ENCODE peak calls at places on chromosomes 13 and 19, in seven cellular contexts. K, R, O, S, C, U and F are unnamed samples.
A peak's percentile ranks its signal among the peaks of the same experiment; 100 is the strongest.

GRCh38 chr19:21698215-21698614 is 69.2 kb downstream of the ZNF100 start:
- DNase-seq in K (peak; percentile 23), R (no peak), O (no peak), S (no peak), C (peak; percentile 10), U (no peak), F (no peak)

GRCh38 chr13:82206241-82206640 is 1676.0 kb downstream of the SLITRK1 start:
- DNase-seq in K (no peak), R (no peak), O (no peak), S (no peak), C (no peak), U (no peak), F (no peak)

GRCh38 chr13:48818495-48818961 is 157.2 kb upstream of the FNDC3A start:
- DNase-seq in K (peak; percentile 68), R (no peak), O (no peak), S (no peak), C (no peak), U (no peak), F (no peak)

GRCh38 chr13:24127116-24127631 is 33.3 kb upstream of the SPATA13 start:
- DNase-seq in K (peak; percentile 66), R (no peak), O (peak; percentile 10), S (no peak), C (no peak), U (no peak), F (no peak)

GRCh38 chr13:73970413-73971055 is 163.7 kb downstream of the KLF12 start:
- DNase-seq in K (no peak), R (no peak), O (no peak), S (no peak), C (no peak), U (no peak), F (no peak)

GRCh38 chr13:32901994-32902780 is 114.0 kb upstream of the KL start:
- DNase-seq in K (no peak), R (no peak), O (no peak), S (no peak), C (no peak), U (no peak), F (no peak)

GRCh38 chr13:110560606-110561334 is 752 bp downstream of the RAB20 start:
- DNase-seq in K (peak; percentile 60), R (no peak), O (no peak), S (peak; percentile 76), C (peak; percentile 31), U (no peak), F (peak; percentile 42)

GRCh38 chr19:19361075-19361594 is 40.5 kb downstream of the MAU2 start:
- DNase-seq in K (peak; percentile 85), R (peak; percentile 54), O (peak; percentile 74), S (peak; percentile 90), C (peak; percentile 65), U (peak; percentile 78), F (peak; percentile 55)

GRCh38 chr13:71968025-71968424 is 101.0 kb upstream of the DACH1 start:
- DNase-seq in K (no peak), R (no peak), O (no peak), S (no peak), C (no peak), U (no peak), F (no peak)

GRCh38 chr13:40375522-40376171 is 290.8 kb downstream of the FOXO1 start:
- DNase-seq in K (no peak), R (no peak), O (no peak), S (no peak), C (no peak), U (no peak), F (no peak)

GRCh38 chr13:78598933-78599332 is 4.4 kb downstream of the POU4F1 start:
- DNase-seq in K (no peak), R (no peak), O (no peak), S (no peak), C (no peak), U (no peak), F (no peak)

GRCh38 chr19:4559569-4559968 is at the start of gene SEMA6B:
- DNase-seq in K (peak; percentile 2), R (no peak), O (no peak), S (no peak), C (no peak), U (no peak), F (no peak)

GRCh38 chr19:13799669-13800068 is 4.4 kb downstream of the ZSWIM4 start:
- DNase-seq in K (no peak), R (no peak), O (no peak), S (no peak), C (no peak), U (no peak), F (no peak)

GRCh38 chr13:89925107-89925506 is 1422.4 kb upstream of the MIR17HG start:
- DNase-seq in K (peak; percentile 31), R (no peak), O (no peak), S (no peak), C (no peak), U (no peak), F (no peak)

GRCh38 chr19:5913739-5914357 is at the start of gene CAPS:
- DNase-seq in K (no peak), R (no peak), O (no peak), S (peak; percentile 78), C (no peak), U (no peak), F (no peak)

GRCh38 chr19:34305221-34306058 is 51.1 kb downstream of the GARRE1 start:
- DNase-seq in K (no peak), R (no peak), O (no peak), S (no peak), C (no peak), U (no peak), F (no peak)

GRCh38 chr13:111040821-111041220 is 74.3 kb upstream of the ARHGEF7 start:
- DNase-seq in K (no peak), R (no peak), O (no peak), S (no peak), C (no peak), U (no peak), F (no peak)

GRCh38 chr19:49064768-49065611 is at the start of gene NTF4:
- DNase-seq in K (peak; percentile 83), R (no peak), O (no peak), S (no peak), C (no peak), U (no peak), F (no peak)

GRCh38 chr19:29273000-29273691 is 60.2 kb upstream of the UQCRFS1 start:
- DNase-seq in K (no peak), R (no peak), O (no peak), S (no peak), C (no peak), U (no peak), F (no peak)

GRCh38 chr13:95301135-95301946 is at the start of gene ABCC4:
- DNase-seq in K (peak; percentile 90), R (peak; percentile 8), O (no peak), S (peak; percentile 73), C (peak; percentile 48), U (peak; percentile 70), F (peak; percentile 29)

GRCh38 chr13:99405966-99406365 is 95.3 kb upstream of the TM9SF2 start:
- DNase-seq in K (no peak), R (no peak), O (no peak), S (peak; percentile 61), C (no peak), U (no peak), F (no peak)

GRCh38 chr19:11780431-11781020 is 13.7 kb downstream of the ZNF441 start:
- DNase-seq in K (no peak), R (no peak), O (no peak), S (no peak), C (no peak), U (no peak), F (no peak)

GRCh38 chr13:110001622-110002275 is 215.4 kb upstream of the IRS2 start:
- DNase-seq in K (no peak), R (no peak), O (no peak), S (no peak), C (no peak), U (no peak), F (no peak)

GRCh38 chr13:20506676-20507075 is 19.0 kb downstream of the CRYL1 start:
- DNase-seq in K (no peak), R (no peak), O (no peak), S (no peak), C (no peak), U (no peak), F (no peak)
- H3K4me1 ChIP-seq in K (peaks cover 10% of the 10 kb centered on the region), R (no peaks in the 10 kb centered on the region), O (no peaks in the 10 kb centered on the region), S (no peaks in the 10 kb centered on the region), C (no peaks in the 10 kb centered on the region), U (no peaks in the 10 kb centered on the region), F (no peaks in the 10 kb centered on the region)

DNA sequence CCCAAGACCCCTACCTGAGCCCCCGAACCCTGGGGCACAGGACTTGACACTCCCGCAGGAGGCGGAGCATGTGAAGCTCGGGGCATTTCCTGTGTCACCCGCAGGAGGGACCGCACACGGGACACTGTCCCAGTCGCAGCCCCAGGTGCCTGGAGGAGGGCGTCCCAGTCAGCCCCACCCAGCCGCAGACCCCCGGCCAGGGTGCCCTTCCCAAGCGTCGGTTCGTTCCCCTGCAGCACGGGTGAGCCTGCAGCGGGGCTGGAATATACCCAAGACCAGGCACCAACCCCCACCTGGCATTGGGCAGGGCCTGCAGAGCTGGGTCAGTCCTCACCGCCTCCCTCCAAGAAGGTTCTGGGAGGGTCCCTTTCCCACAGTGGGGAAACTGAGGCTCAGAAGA is 21.6 kb downstream of the TCF3 start:
- DNase-seq in K (no peak), R (no peak), O (no peak), S (no peak), C (no peak), U (no peak), F (no peak)
- H3K36me3 ChIP-seq in K (no peaks in the 10 kb centered on the region), R (peaks cover 14% of the 10 kb centered on the region), O (peaks cover 80% of the 10 kb centered on the region), S (peaks cover 38% of the 10 kb centered on the region), C (peaks cover 5% of the 10 kb centered on the region), U (no peaks in the 10 kb centered on the region), F (peaks cover 11% of the 10 kb centered on the region)

DNA sequence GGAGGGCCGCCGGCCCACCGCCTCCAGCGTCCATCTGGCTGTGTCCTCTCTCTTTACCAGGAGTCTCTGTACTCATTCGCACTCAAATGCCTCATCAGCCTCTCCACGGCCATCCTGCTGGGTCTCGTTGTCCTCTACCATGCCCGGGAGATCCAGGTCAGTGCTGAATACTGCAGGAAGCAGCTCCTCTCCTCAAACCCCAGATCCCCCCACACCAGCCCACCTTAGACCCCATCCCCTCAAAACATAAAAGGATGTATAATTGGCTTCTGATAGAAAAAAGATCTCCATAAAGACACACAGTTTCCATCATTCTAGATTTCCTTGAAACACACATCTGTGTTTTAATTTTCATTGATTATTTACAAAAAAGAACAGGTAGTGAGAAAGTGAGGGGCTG is 8.1 kb downstream of the KCNN1 start:
- DNase-seq in K (no peak), R (no peak), O (no peak), S (no peak), C (no peak), U (no peak), F (no peak)
- H3K27me3 ChIP-seq in K (no peaks in the 10 kb centered on the region), R (no peaks in the 10 kb centered on the region), O (no peaks in the 10 kb centered on the region), S (peaks cover 31% of the 10 kb centered on the region), C (no peaks in the 10 kb centered on the region), U (no peaks in the 10 kb centered on the region), F (no peaks in the 10 kb centered on the region)

DNA sequence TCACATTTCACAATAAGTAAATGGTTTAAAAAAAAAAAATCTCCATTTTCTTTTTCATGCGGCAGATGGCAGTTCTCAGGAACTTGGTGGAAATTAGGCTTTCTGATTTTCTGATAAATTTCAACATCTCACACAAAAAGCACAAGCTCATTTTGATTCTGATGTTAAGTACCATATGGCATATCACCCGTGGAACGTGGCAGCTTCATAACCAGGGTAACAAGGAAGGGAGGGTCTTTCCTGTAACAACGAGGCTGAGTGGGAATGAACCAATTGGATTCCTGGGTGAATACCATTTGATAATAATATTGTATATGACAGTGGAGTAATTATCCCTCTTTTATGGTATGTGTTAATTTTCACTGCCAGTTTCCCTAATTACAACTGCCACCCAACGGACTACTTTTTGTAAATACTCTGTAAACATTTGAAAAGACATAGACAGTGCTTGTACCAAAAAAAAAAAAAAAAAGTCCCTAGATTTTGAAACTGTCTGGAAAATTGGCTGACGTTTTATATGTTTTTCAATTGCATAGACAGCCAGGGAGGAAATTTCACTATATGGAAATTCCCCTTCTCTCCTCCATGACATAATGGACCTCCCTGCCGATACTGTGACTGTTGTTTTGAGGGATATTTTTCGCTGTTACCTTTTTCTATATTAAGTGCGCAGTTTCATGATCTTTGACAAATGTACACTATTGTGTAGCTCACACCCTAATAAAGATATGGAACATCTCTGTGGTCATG is 43.5 kb downstream of the C13orf42 start:
- DNase-seq in K (no peak), R (no peak), O (no peak), S (no peak), C (no peak), U (no peak), F (no peak)
- H3K4me1 ChIP-seq in K (no peaks in the 10 kb centered on the region), R (no peaks in the 10 kb centered on the region), O (peaks cover 50% of the 10 kb centered on the region), S (no peaks in the 10 kb centered on the region), C (no peaks in the 10 kb centered on the region), U (no peaks in the 10 kb centered on the region), F (no peaks in the 10 kb centered on the region)